ENCODE peak calls at places on chromosome 1, in four cellular contexts. Z, M, J and K are unnamed samples.

GRCh38 chr1:60279798-60280197 is 206.2 kb upstream of the C1orf87 start:
- DNase-seq in Z (no peak), M (no peak), J (no peak), K (no peak)

GRCh38 chr1:79737193-79737592 is 730.7 kb upstream of the ADGRL4 start:
- DNase-seq in Z (no peak), M (no peak), J (no peak), K (no peak)

GRCh38 chr1:61496501-61496900 is 228.4 kb downstream of the TM2D1 start:
- DNase-seq in Z (no peak), M (no peak), J (no peak), K (no peak)

GRCh38 chr1:60897003-60897402 is 185.4 kb upstream of the NFIA start:
- DNase-seq in Z (no peak), M (no peak), J (no peak), K (no peak)

GRCh38 chr1:159996653-159997052 is 35.1 kb downstream of the PIGM start:
- DNase-seq in Z (no peak), M (no peak), J (no peak), K (no peak)

GRCh38 chr1:67710417-67710816 is 25.4 kb downstream of the GADD45A start:
- DNase-seq in Z (no peak), M (no peak), J (no peak), K (no peak)

GRCh38 chr1:165616987-165617546 is 14.0 kb upstream of the MGST3 start:
- DNase-seq in Z (no peak), M (no peak), J (no peak), K (no peak)

GRCh38 chr1:111924786-111925185 is 64.7 kb downstream of the KCND3 start:
- DNase-seq in Z (no peak), M (no peak), J (no peak), K (no peak)

GRCh38 chr1:172090511-172090817 is 249.2 kb downstream of the DNM3 start:
- DNase-seq in Z (no peak), M (no peak), J (no peak), K (no peak)

GRCh38 chr1:11797525-11798216 is 8.1 kb downstream of the MTHFR start:
- DNase-seq in Z (no peak), M (peak), J (no peak), K (no peak)

GRCh38 chr1:170305777-170306299 is 160.1 kb downstream of the NTMT2 start:
- DNase-seq in Z (no peak), M (no peak), J (no peak), K (no peak)

GRCh38 chr1:56868761-56869160 is 14.2 kb downstream of the C8A start:
- DNase-seq in Z (no peak), M (no peak), J (no peak), K (no peak)

GRCh38 chr1:17586172-17586963 is 46.9 kb downstream of the ARHGEF10L start:
- DNase-seq in Z (no peak), M (no peak), J (no peak), K (no peak)

GRCh38 chr1:226121587-226122400 is 59.3 kb downstream of the H3-3A start:
- DNase-seq in Z (no peak), M (peak), J (peak), K (no peak)

GRCh38 chr1:73205294-73205973 is 923.1 kb upstream of the NEGR1 start:
- DNase-seq in Z (no peak), M (no peak), J (no peak), K (no peak)

GRCh38 chr1:3363023-3363422 is 91.4 kb upstream of the ARHGEF16 start:
- DNase-seq in Z (no peak), M (no peak), J (no peak), K (no peak)
- TF ChIP-seq REST in Z (no peak), M (no peak), J (no peak), K (no peak)

GRCh38 chr1:232047473-232047872 is 420.9 kb downstream of the DISC1 start:
- DNase-seq in Z (peak), M (no peak), J (no peak), K (no peak)
- TF ChIP-seq TCF7L2 in Z (no peak), M (no peak), J (no peak), K (no peak)

GRCh38 chr1:74505133-74505532 is 7.3 kb downstream of the LRRC53 start:
- DNase-seq in Z (no peak), M (no peak), J (no peak), K (no peak)
- H3K27ac ChIP-seq in Z (no peak), M (no peak), J (no peak), K (no peak)

GRCh38 chr1:236471096-236471495 is 52.7 kb upstream of the LGALS8 start:
- DNase-seq in Z (no peak), M (no peak), J (no peak), K (no peak)

GRCh38 chr1:236471653-236472052 is 52.1 kb upstream of the LGALS8 start:
- DNase-seq in Z (peak), M (no peak), J (no peak), K (no peak)

GRCh38 chr1:236472850-236473788 is 50.7 kb upstream of the LGALS8 start:
- DNase-seq in Z (no peak), M (no peak), J (no peak), K (no peak)

GRCh38 chr1:236480758-236481436 is 42.9 kb upstream of the LGALS8 start:
- DNase-seq in Z (no peak), M (no peak), J (peak), K (no peak)

DNA sequence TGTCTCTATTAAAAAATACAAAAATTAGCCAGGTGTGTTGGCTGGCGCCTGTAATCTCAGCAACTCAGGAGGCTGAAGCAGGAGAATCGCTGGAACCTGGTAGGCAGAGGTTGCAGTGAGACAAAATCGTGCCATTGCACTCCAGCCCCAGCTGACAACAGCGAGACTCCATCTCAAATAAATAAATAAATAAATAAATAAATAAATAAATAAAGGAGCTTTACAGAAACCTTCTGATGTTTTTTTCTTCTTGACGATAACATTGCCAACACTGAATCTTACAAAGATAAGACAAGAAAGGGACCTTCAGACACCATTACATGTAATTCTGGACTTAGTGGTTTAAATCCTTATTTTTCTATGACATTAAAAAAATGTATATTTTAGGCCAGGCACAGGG is 47.8 kb upstream of the LGALS8 start:
- DNase-seq in Z (no peak), M (no peak), J (no peak), K (no peak)
- TF ChIP-seq REST in Z (no peak), M (no peak), J (no peak), K (no peak)

GRCh38 chr1:19560480-19560879 is 75.1 kb upstream of the CAPZB start:
- DNase-seq in Z (no peak), M (no peak), J (no peak), K (no peak)

GRCh38 chr1:19557609-19558051 is 72.3 kb upstream of the CAPZB start:
- DNase-seq in Z (no peak), M (no peak), J (no peak), K (no peak)

GRCh38 chr1:19564366-19564765 is 79.0 kb upstream of the CAPZB start:
- DNase-seq in Z (no peak), M (peak), J (no peak), K (no peak)

GRCh38 chr1:19563336-19564097 is 78.2 kb upstream of the CAPZB start:
- DNase-seq in Z (no peak), M (peak), J (no peak), K (no peak)

DNA sequence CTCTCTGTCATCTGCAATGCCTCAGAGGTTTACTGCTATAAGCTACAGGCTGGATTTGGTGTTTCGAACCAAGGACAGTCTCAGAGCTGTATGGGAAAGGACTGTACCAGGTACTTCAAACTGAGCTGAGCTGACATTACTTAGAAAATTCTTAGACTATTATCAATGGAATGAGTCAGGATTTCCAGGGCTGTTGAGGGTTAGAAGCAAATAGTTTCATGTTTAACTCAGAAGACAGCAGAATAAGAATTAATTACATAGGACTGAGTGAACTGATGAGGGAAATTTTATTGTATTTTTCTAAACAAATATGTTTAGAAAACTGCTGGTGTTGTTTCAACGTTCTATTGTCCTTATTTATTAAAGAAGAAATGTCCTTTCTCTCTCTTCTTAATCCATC is 74.3 kb upstream of the CAPZB start:
- DNase-seq in Z (no peak), M (no peak), J (no peak), K (peak)
- TF ChIP-seq TCF7L2 in Z (no peak), M (no peak), J (no peak), K (no peak)

GRCh38 chr1:27690205-27690604 is 18.2 kb upstream of the IFI6 start:
- DNase-seq in Z (no peak), M (no peak), J (no peak), K (no peak)
- H3K27ac ChIP-seq in Z (no peak), M (no peak), J (no peak), K (no peak)